ENCODE peak calls at places on chromosomes 2 and 18, in five cellular contexts. N, W, L, A and K are unnamed samples.
A peak's percentile ranks its signal among the peaks of the same experiment; 100 is the strongest.

GRCh38 chr2:97011977-97012569 is 25.7 kb upstream of the FAM178B start:
- DNase-seq in N (peak; percentile 75), W (no peak), L (no peak), A (no peak), K (peak; percentile 46)

GRCh38 chr18:11040823-11041712 is 108.3 kb downstream of the PIEZO2 start:
- DNase-seq in N (peak; percentile 42), W (no peak), L (peak; percentile 84), A (no peak), K (peak; percentile 7)

GRCh38 chr2:137968477-137969417 is 4.5 kb downstream of the HNMT start:
- DNase-seq in N (no peak), W (no peak), L (no peak), A (no peak), K (no peak)

GRCh38 chr2:222707102-222707688 is 35.7 kb downstream of the MOGAT1 start:
- DNase-seq in N (no peak), W (no peak), L (no peak), A (no peak), K (no peak)

GRCh38 chr2:145653553-145653952 is 1133.6 kb upstream of the ZEB2 start:
- DNase-seq in N (no peak), W (no peak), L (no peak), A (no peak), K (no peak)

GRCh38 chr2:41854227-41854626 is 193.6 kb upstream of the PKDCC start:
- DNase-seq in N (no peak), W (no peak), L (no peak), A (no peak), K (no peak)

GRCh38 chr2:85018049-85018447 is 47.1 kb downstream of the KCMF1 start:
- DNase-seq in N (no peak), W (no peak), L (no peak), A (no peak), K (no peak)

GRCh38 chr2:106168657-106169056 is 25.4 kb downstream of the UXS1 start:
- DNase-seq in N (no peak), W (no peak), L (no peak), A (no peak), K (no peak)

GRCh38 chr2:217074576-217075224 is 214.8 kb upstream of the TNP1 start:
- DNase-seq in N (peak; percentile 16), W (no peak), L (no peak), A (no peak), K (no peak)

GRCh38 chr2:206993512-206993911 is 54.2 kb downstream of the CPO start:
- DNase-seq in N (no peak), W (no peak), L (no peak), A (no peak), K (no peak)

GRCh38 chr2:174335605-174336402 is 1.1 kb downstream of the SP9 start:
- DNase-seq in N (peak; percentile 36), W (peak; percentile 52), L (no peak), A (no peak), K (no peak)

GRCh38 chr2:70776266-70776665 is 8.3 kb upstream of the ADD2 start:
- DNase-seq in N (no peak), W (no peak), L (no peak), A (no peak), K (no peak)

GRCh38 chr2:63364866-63365265 is 223.4 kb downstream of the WDPCP start:
- DNase-seq in N (no peak), W (no peak), L (no peak), A (no peak), K (no peak)

GRCh38 chr18:3771121-3771971 is 321.4 kb downstream of the TGIF1 start:
- DNase-seq in N (peak; percentile 91), W (peak; percentile 83), L (peak; percentile 87), A (peak; percentile 84), K (peak; percentile 82)

GRCh38 chr18:9608298-9608697 is 6.1 kb downstream of the PPP4R1 start:
- DNase-seq in N (no peak), W (no peak), L (no peak), A (no peak), K (no peak)

GRCh38 chr2:238927746-238928519 is 80.0 kb downstream of the TWIST2 start:
- DNase-seq in N (no peak), W (no peak), L (no peak), A (peak; percentile 31), K (no peak)

GRCh38 chr2:43507137-43507536 is 88.7 kb downstream of the THADA start:
- DNase-seq in N (no peak), W (no peak), L (no peak), A (no peak), K (no peak)

DNA sequence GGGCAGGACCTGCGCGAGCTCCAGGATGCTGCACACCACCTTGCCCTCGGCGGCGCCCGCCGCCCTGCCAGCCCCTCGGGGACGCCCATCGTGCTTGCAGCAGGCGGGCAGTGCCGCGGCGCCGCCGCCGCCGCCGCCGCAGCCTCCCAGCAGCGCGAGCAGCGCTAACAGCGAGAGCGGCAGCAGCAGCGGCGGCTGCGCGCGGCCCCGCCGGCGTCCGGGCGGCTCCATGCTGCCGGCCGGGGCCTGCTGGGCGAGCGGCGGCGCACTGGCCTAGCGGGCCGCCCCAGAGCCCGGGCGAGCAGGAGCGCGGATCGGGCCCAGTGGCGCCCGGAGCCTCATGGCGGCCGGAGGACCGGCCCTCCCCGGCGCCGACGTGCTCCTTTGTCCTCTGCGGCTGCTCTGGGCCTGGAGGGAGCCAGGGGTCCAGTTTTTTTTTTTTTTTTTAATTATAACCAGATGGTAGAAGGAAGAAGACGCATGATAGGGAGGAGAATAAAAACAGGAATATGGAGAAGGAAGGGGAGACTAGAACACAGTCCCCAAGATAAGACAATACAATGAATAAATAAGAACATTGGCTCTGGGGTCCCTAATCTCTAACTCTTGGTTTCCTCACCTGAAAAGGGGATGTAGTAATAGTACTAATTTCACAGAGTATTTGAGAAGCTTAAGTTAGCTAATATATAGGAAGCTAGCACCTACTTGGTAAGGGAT is 17.1 kb upstream of the ANKRD62 start:
- DNase-seq in N (peak; percentile 49), W (peak; percentile 35), L (no peak), A (no peak), K (no peak)
- TF ChIP-seq CTCF in N (no peak), W (no peak), L (no peak), A (no peak), K (no peak)

GRCh38 chr2:181657379-181657778 is 474 bp upstream of the CERKL start:
- DNase-seq in N (no peak), W (no peak), L (no peak), A (no peak), K (no peak)
- H3K4me3 ChIP-seq in N (peak overlapping the region; percentile 52), W (no peak overlapping the region), L (peak overlapping the region; percentile 64), A (no peak overlapping the region), K (no peak overlapping the region)

GRCh38 chr2:144162652-144163051 is 357.3 kb downstream of the ZEB2 start:
- DNase-seq in N (no peak), W (peak; percentile 15), L (peak; percentile 32), A (no peak), K (no peak)
- TF ChIP-seq CTCF in N (no peak), W (peak; percentile 74), L (peak; percentile 37), A (no peak), K (peak; percentile 37)

GRCh38 chr2:151906633-151906998 is 78.4 kb upstream of the ARL5A start:
- DNase-seq in N (no peak), W (no peak), L (no peak), A (no peak), K (no peak)
- H3K4me3 ChIP-seq in N (no peak overlapping the region), W (no peak overlapping the region), L (no peak overlapping the region), A (no peak overlapping the region), K (no peak overlapping the region)

DNA sequence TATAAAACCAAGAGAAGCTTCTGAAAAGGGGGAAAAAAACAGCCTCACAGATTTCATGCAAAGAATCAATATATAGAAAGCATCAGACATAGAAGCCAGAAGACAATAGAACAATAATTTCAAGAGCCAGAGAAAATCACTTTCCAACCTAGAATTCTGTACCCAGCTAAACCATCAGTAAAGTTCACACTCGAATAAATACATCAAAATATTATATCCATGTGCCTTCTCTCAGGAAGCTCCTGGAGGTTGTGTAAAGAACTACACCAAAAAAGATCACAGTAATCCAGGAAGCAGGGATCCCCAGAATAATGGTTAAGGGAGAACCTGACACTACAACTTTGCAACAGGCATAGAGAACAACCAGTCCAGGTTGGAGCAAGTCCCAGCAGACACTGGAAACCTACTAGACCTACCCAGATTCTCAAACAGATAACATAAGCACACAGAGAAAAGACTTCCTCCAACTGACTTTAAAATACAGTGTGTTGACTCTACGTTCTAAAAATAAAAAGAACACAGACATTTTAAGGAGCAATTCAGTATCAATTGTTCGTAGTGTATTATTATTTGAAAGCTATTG is 401.9 kb upstream of the HS6ST1 start:
- DNase-seq in N (no peak), W (no peak), L (no peak), A (no peak), K (no peak)
- TF ChIP-seq CTCF in N (peak; percentile 23), W (no peak), L (no peak), A (no peak), K (peak; percentile 12)

GRCh38 chr18:27141876-27142275 is 43.2 kb downstream of the CHST9 start:
- DNase-seq in N (no peak), W (no peak), L (no peak), A (no peak), K (no peak)
- H3K4me3 ChIP-seq in N (no peak overlapping the region), W (no peak overlapping the region), L (no peak overlapping the region), A (no peak overlapping the region), K (no peak overlapping the region)

GRCh38 chr2:18378020-18378653 is 182.3 kb downstream of the RDH14 start:
- DNase-seq in N (peak; percentile 33), W (no peak), L (peak; percentile 24), A (no peak), K (no peak)

GRCh38 chr2:18373664-18374063 is 186.8 kb downstream of the RDH14 start:
- DNase-seq in N (peak; percentile 21), W (no peak), L (no peak), A (no peak), K (no peak)

GRCh38 chr2:18376936-18377335 is 183.5 kb downstream of the RDH14 start:
- DNase-seq in N (no peak), W (no peak), L (no peak), A (no peak), K (no peak)

GRCh38 chr2:18369750-18370149 is 190.7 kb downstream of the RDH14 start:
- DNase-seq in N (no peak), W (no peak), L (no peak), A (no peak), K (no peak)

DNA sequence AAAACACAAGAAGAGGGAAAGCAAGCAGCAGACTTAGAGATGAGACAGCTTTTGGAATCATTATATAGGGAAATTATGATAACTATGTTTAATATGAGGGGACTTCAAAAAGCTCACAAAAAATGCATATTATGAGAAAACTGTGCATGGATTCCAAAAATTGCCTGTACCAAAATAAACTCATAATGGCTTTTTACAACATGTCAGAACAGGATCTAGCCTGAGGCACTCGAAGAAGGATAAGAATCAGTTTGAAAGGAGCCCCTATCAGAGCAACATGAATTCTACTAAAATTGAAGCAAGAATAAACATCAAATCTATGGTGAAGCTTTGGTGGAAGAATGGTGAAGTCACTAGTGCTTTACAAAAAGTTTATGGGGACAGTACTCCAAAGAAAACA is 187.4 kb downstream of the RDH14 start:
- DNase-seq in N (no peak), W (no peak), L (no peak), A (no peak), K (no peak)
- TF ChIP-seq CTCF in N (no peak), W (no peak), L (no peak), A (no peak), K (no peak)

DNA sequence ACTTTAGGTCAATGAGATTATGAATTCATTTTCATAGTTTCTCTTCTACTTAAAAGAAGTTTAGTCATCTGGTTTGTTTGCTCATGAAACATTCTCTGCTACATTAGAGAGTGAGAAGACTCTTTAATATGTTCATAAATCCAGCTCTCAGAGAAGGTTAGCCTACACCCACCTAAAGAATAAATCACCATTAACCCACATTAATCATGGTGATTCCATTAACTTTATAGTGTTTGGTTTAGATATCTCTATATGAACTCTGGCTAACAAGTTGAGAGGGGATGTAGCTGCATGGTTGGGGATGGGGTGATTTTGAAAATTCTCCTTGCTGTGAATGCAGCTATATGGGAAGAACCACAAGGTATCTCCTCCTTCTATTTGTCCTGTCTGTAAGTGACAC is 10.7 kb downstream of the TFPI start:
- DNase-seq in N (no peak), W (no peak), L (no peak), A (no peak), K (no peak)
- H3K4me3 ChIP-seq in N (no peak overlapping the region), W (no peak overlapping the region), L (no peak overlapping the region), A (no peak overlapping the region), K (no peak overlapping the region)